ENCODE peak calls at places on chromosome 17, in six cellular contexts. E is stomach; Y is naive thymus-derived CD4-positive, alpha-beta T cell; W is brain microvascular endothelial cell; C is thoracic aorta; Z is neural progenitor cell. I is an unnamed sample.

GRCh38 chr17:1643293-1643998 is 2.1 kb downstream of the SCARF1 start:
- DNase-seq in Z (peak; percentile 87), E (peak; percentile 92), Y (peak; percentile 77), C (no peak), W (no peak), I (no peak)

GRCh38 chr17:27616414-27616813 is 14.6 kb upstream of the LGALS9 start:
- DNase-seq in C (no peak), Y (no peak), E (no peak), W (no peak), Z (no peak), I (no peak)

GRCh38 chr17:6753006-6753445 is 2.8 kb upstream of the XAF1 start:
- DNase-seq in W (peak; percentile 85), E (no peak), Z (peak; percentile 57), Y (peak; percentile 31), C (no peak), I (peak; percentile 84)

GRCh38 chr17:46191332-46192210 is 1.7 kb downstream of the KANSL1 start:
- DNase-seq in W (no peak), C (no peak), Z (peak; percentile 74), E (no peak), Y (no peak), I (no peak)

GRCh38 chr17:59754547-59754946 is 47.1 kb downstream of the VMP1 start:
- DNase-seq in Z (no peak), Y (no peak), C (no peak), W (peak; percentile 91), E (no peak), I (no peak)

GRCh38 chr17:75561927-75562603 is 25.5 kb upstream of the MYO15B start:
- DNase-seq in C (no peak), Z (no peak), Y (no peak), W (no peak), E (peak; percentile 46), I (no peak)

GRCh38 chr17:8893059-8893458 is 25.6 kb upstream of the PIK3R6 start:
- DNase-seq in C (no peak), E (no peak), Z (no peak), Y (no peak), W (no peak), I (no peak)

GRCh38 chr17:59652119-59652518 is 32.4 kb downstream of the CLTC start:
- DNase-seq in W (peak; percentile 17), C (no peak), Z (no peak), Y (no peak), E (no peak), I (no peak)

GRCh38 chr17:41406205-41406604 is 8.8 kb upstream of the KRT31 start:
- DNase-seq in W (no peak), Z (peak; percentile 27), Y (no peak), C (no peak), E (no peak), I (no peak)

GRCh38 chr17:12485361-12485911 is 180.3 kb upstream of the MYOCD start:
- DNase-seq in Y (no peak), C (no peak), Z (no peak), E (no peak), W (peak; percentile 56), I (no peak)

GRCh38 chr17:64625541-64625940 is 36.6 kb downstream of the SMURF2 start:
- DNase-seq in W (no peak), Y (no peak), Z (no peak), E (no peak), C (no peak), I (no peak)

GRCh38 chr17:45436625-45437460 is 4.2 kb upstream of the ARHGAP27 start:
- DNase-seq in E (no peak), Y (no peak), Z (no peak), W (no peak), C (no peak), I (no peak)

GRCh38 chr17:4130715-4131114 is 12.1 kb downstream of the ZZEF1 start:
- DNase-seq in E (no peak), Y (no peak), C (no peak), W (no peak), Z (no peak), I (no peak)

GRCh38 chr17:62017496-62017895 is 47.6 kb downstream of the MED13 start:
- DNase-seq in Z (no peak), W (peak; percentile 66), E (no peak), C (no peak), Y (no peak), I (no peak)

GRCh38 chr17:66301864-66302741 is at the start of gene PRKCA:
- DNase-seq in Y (peak; percentile 80), Z (peak; percentile 92), W (peak; percentile 41), C (peak; percentile 9), E (peak; percentile 81), I (peak; percentile 78)

GRCh38 chr17:616407-616806 is 98.2 kb downstream of the VPS53 start:
- DNase-seq in E (no peak), Y (no peak), C (no peak), Z (no peak), W (no peak), I (no peak)

GRCh38 chr17:61279476-61280145 is 120.0 kb upstream of the TBX2 start:
- DNase-seq in Y (no peak), E (no peak), C (no peak), W (no peak), Z (no peak), I (no peak)

GRCh38 chr17:40103082-40103741 is 2.8 kb upstream of the NR1D1 start:
- DNase-seq in C (no peak), Z (no peak), W (no peak), Y (no peak), E (no peak), I (peak; percentile 72)
- H3K27ac ChIP-seq in C (peak overlapping the region; percentile 88), Z (no peak overlapping the region), W (no peak overlapping the region), Y (peak overlapping the region; percentile 59), E (peak overlapping the region; percentile 95), I (peak overlapping the region; percentile 75)

GRCh38 chr17:17553217-17554195 is 38.0 kb downstream of the PEMT start:
- DNase-seq in Z (no peak), E (no peak), Y (no peak), W (no peak), C (no peak), I (no peak)
- H3K27ac ChIP-seq in Z (no peak overlapping the region), E (no peak overlapping the region), Y (no peak overlapping the region), W (no peak overlapping the region), C (no peak overlapping the region), I (no peak overlapping the region)

GRCh38 chr17:63517825-63518534 is 5.2 kb upstream of the KCNH6 start:
- DNase-seq in Y (no peak), Z (no peak), E (no peak), C (no peak), W (no peak), I (no peak)

GRCh38 chr17:63523256-63523869 is at the start of gene KCNH6:
- DNase-seq in C (no peak), E (no peak), Z (peak; percentile 55), W (no peak), Y (no peak), I (no peak)

GRCh38 chr17:63516910-63517824 is 6.0 kb upstream of the KCNH6 start:
- DNase-seq in Y (no peak), C (no peak), Z (no peak), W (peak; percentile 43), E (no peak), I (no peak)

GRCh38 chr17:63519116-63519881 is 3.9 kb upstream of the KCNH6 start:
- DNase-seq in Z (no peak), C (no peak), E (no peak), W (no peak), Y (no peak), I (no peak)

DNA sequence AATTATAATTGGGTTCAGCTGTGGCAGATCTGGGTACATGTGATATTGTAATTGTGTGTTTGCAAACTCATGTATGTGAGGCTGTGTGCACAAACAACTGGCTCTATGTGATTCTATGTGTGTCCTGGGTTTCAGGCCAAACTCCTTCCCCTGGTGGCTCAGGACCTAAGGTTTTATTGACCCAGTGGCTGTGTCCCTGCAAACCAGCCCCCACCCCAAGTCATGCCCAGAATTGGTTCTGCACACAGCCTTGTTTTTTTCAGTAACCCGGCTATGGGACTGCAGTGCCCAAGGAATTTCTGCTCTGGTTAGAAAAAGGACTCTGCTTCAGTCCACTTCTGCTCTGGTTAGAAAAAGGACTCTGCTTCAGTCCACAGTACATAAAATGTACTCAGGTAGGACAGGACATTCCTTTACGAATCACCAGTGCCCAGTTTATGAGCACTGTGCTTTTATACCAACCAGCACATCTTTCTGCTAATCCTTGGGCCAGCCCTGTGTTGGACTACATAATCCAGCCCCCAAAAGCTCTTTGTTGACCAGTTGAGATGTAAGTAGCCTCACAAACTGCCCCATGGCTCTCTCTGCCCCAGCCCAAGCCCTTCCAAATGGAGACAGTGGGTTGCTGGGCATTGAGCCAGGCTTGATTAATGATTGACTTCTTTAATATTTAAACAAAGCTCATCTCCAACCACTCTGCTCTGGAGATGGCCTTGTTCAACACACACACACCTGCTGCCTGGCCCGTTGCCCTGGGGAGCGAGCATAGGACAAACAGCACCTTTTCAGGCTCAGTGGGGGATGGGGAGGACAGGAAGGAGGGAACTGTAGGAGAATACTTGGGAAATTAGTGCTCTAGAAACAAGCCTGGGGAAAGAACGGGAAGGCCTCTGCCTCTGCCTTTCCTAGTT is 2.9 kb upstream of the KCNH6 start:
- DNase-seq in C (no peak), E (no peak), Y (no peak), Z (no peak), W (no peak), I (no peak)
- H3K27ac ChIP-seq in C (no peak overlapping the region), E (no peak overlapping the region), Y (no peak overlapping the region), Z (no peak overlapping the region), W (no peak overlapping the region), I (no peak overlapping the region)

GRCh38 chr17:78121801-78122220 is 6.7 kb downstream of the TMC6 start:
- DNase-seq in Y (no peak), C (no peak), W (no peak), Z (no peak), E (no peak), I (no peak)
- H3K27ac ChIP-seq in Y (peak overlapping the region; percentile 77), C (no peak overlapping the region), W (no peak overlapping the region), Z (no peak overlapping the region), E (peak overlapping the region; percentile 26), I (no peak overlapping the region)

DNA sequence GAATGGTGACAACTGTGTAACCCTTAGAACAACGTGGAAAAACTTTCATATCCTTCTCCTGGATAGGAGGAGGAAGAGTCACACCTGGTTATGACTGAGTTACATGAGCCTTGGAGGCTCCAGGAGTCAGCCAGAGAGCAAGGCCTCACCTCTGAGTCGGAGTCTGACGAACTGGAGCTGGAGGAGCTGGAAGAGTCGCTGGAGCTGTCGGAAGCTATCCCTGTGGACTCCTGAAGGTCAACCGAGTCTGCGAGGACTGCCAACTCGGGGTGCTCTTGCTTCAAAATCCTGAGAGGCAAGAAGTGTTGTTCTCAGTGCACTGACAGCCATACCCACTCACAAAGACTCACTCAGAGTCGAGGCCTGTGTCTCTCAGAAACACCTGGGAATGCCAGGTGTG is 6.2 kb downstream of the JMJD6 start:
- DNase-seq in Y (no peak), W (no peak), E (no peak), C (no peak), Z (no peak), I (no peak)
- H3K27ac ChIP-seq in Y (no peak overlapping the region), W (no peak overlapping the region), E (no peak overlapping the region), C (no peak overlapping the region), Z (no peak overlapping the region), I (no peak overlapping the region)

DNA sequence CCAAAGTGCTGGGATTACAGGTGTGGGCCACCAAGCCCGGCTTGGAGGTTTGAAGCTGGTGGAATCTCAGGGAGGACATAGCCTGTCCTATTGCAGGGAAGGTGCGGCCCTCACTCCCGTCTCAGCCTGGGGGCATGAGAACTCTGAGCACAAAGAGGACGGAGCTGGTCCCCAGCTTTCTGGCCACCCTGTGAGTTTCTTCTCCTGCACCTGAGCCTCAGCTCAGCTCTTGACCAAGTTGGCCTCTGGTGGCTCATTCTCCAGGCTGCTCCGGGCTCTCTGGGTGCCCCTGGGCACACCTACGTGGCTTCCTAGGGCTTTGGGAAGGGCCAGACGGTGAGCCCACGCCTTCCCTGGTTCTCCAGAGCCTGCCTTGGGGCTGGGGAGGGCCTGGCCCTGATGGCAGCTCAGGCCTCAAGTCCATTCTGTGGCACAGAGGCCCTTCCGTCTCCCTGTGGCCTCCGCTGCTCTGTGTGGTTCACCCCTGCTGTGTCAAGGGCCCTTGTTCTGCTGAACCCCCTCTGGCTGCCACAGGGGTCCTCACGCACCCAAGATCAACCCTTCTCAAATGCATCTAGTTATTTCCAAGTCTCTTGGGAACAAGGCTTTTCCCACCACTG is 6.9 kb upstream of the FASN start:
- DNase-seq in Y (no peak), W (no peak), E (no peak), Z (no peak), C (no peak), I (no peak)
- H3K27ac ChIP-seq in Y (peak overlapping the region; percentile 89), W (no peak overlapping the region), E (peak overlapping the region; percentile 98), Z (no peak overlapping the region), C (no peak overlapping the region), I (peak overlapping the region; percentile 27)